ENCODE peak calls at places on chromosomes 4 and X, in eight cellular contexts. K is PC-9, W is uterus, E is BJ, R is H1, C is IMR-90, O is suprapubic skin, S is esophagus muscularis mucosa. V is an unnamed sample.

GRCh38 chr4:47837582-47838294 is at the start of gene CORIN:
- DNase-seq in K (no peak), C (no peak), S (no peak), E (no peak), R (no peak), W (peak), O (peak), V (no peak)

GRCh38 chr4:122921971-122922876 is at the start of gene NUDT6:
- DNase-seq in C (peak), O (peak), S (peak), R (peak), K (peak), W (peak), E (no peak), V (peak)

GRCh38 chrX:138748480-138748879 is 37.0 kb upstream of the FGF13 start:
- DNase-seq in K (no peak), S (no peak), E (no peak), C (peak), W (no peak), O (no peak), R (no peak), V (no peak)

GRCh38 chrX:23952984-23953907 is 45.4 kb downstream of the CXorf58 start:
- DNase-seq in O (no peak), E (no peak), C (no peak), W (no peak), S (no peak), K (no peak), R (no peak), V (no peak)

GRCh38 chr4:81538712-81539432 is 67.2 kb upstream of the RASGEF1B start:
- DNase-seq in S (no peak), K (no peak), O (no peak), R (no peak), W (no peak), C (no peak), E (no peak), V (no peak)

GRCh38 chrX:2451456-2452316 is 49.1 kb downstream of the DHRSX start:
- DNase-seq in E (no peak), K (no peak), S (no peak), C (peak), O (no peak), W (no peak), R (peak), V (no peak)

GRCh38 chrX:123072686-123073385 is 111.2 kb upstream of the GRIA3 start:
- DNase-seq in C (no peak), O (no peak), R (no peak), K (no peak), E (no peak), W (no peak), S (no peak), V (no peak)

GRCh38 chrX:150870487-150871340 is 27.8 kb downstream of the CD99L2 start:
- DNase-seq in O (no peak), S (no peak), K (no peak), C (peak), R (no peak), W (no peak), E (no peak), V (no peak)

GRCh38 chrX:150680974-150681373 is 12.2 kb upstream of the MTMR1 start:
- DNase-seq in W (no peak), E (no peak), O (no peak), S (no peak), R (no peak), C (peak), K (peak), V (no peak)

GRCh38 chr4:100257567-100257966 is 67.3 kb upstream of the DDIT4L start:
- DNase-seq in R (no peak), O (no peak), E (no peak), S (no peak), C (peak), W (no peak), K (peak), V (no peak)

GRCh38 chr4:109590841-109591357 is 30.9 kb downstream of the MCUB start:
- DNase-seq in E (no peak), O (no peak), R (no peak), C (no peak), K (no peak), S (no peak), W (no peak), V (no peak)

GRCh38 chr4:80201326-80202151 is 4.2 kb downstream of the PRDM8 start:
- DNase-seq in C (peak), O (no peak), S (no peak), E (no peak), W (peak), R (peak), K (no peak), V (no peak)

GRCh38 chr4:38149472-38149871 is 189.3 kb downstream of the PTTG2 start:
- DNase-seq in K (no peak), C (no peak), W (no peak), E (no peak), O (no peak), S (no peak), R (no peak), V (no peak)

DNA sequence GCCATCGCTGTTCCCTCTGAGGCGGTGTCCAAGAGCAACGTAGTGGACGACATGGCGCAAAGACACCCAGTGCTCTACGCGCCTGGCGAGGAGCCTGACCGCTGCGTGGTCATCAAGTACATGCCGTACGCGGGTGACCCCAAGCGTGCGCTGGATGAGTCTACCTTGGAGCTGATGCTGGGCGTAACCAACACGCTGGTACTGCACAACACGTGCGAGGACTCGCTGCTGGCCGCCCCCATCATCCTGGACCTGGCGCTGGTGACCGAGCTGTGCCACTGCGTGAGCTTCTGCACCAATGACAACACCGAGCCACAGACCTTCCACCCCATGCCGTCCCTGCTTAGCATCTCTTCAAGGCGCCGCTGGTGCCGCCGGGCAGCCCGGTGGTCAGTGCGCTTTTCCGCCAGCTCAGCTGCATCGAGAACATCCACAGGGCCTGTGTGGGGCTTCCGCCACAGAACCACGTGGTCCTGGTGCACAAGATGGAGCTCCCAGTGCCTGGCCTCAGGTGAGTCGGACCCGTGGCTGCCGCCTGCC is 129.0 kb downstream of the ANAPC4 start:
- DNase-seq in K (no peak), R (no peak), E (no peak), C (no peak), O (no peak), W (no peak), S (no peak), V (no peak)
- H3K4me3 ChIP-seq in K (no peak), R (no peak), E (no peak), C (no peak), O (no peak), W (no peak), S (no peak), V (no peak)

GRCh38 chrX:154402622-154403127 is 4.5 kb downstream of the RPL10 start:
- DNase-seq in E (no peak), K (no peak), C (no peak), W (no peak), S (no peak), R (peak), O (no peak), V (no peak)

GRCh38 chrX:154403858-154404257 is 5.2 kb downstream of the DNASE1L1 start:
- DNase-seq in W (no peak), R (no peak), K (no peak), C (no peak), S (no peak), O (no peak), E (no peak), V (no peak)

GRCh38 chrX:154401918-154402621 is 3.9 kb downstream of the RPL10 start:
- DNase-seq in S (no peak), O (no peak), K (peak), W (no peak), R (no peak), C (peak), E (no peak), V (no peak)

GRCh38 chrX:154404625-154405192 is 4.3 kb downstream of the DNASE1L1 start:
- DNase-seq in S (no peak), W (no peak), K (no peak), R (no peak), O (no peak), E (no peak), C (no peak), V (no peak)

GRCh38 chrX:154403192-154403591 is 5.0 kb downstream of the RPL10 start:
- DNase-seq in O (no peak), W (no peak), E (no peak), C (no peak), R (no peak), K (no peak), S (no peak), V (no peak)
- H3K4me3 ChIP-seq in O (no peak), W (no peak), E (no peak), C (no peak), R (no peak), K (no peak), S (no peak), V (no peak)

DNA sequence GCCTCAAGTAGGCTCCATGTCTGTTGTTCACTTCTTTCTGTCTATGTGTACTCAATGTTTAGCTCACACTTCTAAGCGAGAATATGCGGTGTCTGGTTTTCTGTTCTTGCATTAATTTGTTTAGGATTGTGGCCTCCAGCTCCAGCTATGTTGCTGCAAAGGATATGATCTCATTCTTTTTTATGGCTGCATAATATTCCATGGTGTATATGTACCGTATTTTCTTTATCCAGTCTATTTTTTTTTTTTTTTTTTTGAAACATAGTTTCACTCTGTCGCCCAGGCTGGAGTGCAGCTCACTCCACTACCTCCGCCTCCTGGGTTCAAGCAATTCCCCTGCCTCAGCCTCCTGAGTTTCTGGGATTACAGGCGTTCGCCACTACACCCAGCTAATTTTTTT is 5.7 kb upstream of the TMEM150C start:
- DNase-seq in S (no peak), O (no peak), C (no peak), E (no peak), W (no peak), K (no peak), R (no peak), V (no peak)
- H3K4me3 ChIP-seq in S (no peak), O (no peak), C (no peak), E (no peak), W (no peak), K (no peak), R (no peak), V (no peak)

GRCh38 chr4:133145241-133145640 is 3.9 kb upstream of the PCDH10 start:
- DNase-seq in K (no peak), S (no peak), C (no peak), O (no peak), R (no peak), W (no peak), E (no peak), V (no peak)

GRCh38 chr4:133146574-133147198 is 2.4 kb upstream of the PCDH10 start:
- DNase-seq in C (peak), S (no peak), W (peak), E (no peak), R (peak), O (peak), K (peak), V (no peak)

GRCh38 chr4:133147365-133147821 is 1.7 kb upstream of the PCDH10 start:
- DNase-seq in W (no peak), E (no peak), R (peak), C (no peak), S (no peak), K (no peak), O (peak), V (no peak)

GRCh38 chr4:133145758-133146157 is 3.3 kb upstream of the PCDH10 start:
- DNase-seq in C (no peak), S (no peak), R (no peak), O (no peak), W (no peak), K (no peak), E (no peak), V (no peak)

DNA sequence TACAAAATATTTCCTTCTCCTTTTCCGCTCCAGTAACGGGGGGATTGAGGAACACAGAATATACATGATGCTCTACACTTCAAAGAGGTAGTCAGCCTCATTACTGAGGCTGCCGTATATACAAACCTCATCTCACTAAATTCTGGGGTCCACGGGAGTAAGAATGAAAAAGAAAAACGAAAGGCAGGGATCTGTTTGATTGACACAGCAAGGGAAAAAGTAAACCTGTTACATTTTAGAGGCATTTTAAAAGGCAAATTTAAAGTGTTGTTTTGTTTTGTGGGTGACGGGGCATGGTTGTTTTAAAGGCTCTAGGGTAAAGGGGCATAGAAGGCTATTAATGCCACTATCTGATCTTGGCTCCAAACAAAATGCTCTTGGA is 2.9 kb upstream of the PCDH10 start:
- DNase-seq in C (no peak), E (no peak), O (no peak), S (no peak), W (no peak), R (no peak), K (no peak), V (no peak)
- H3K4me3 ChIP-seq in C (no peak), E (peak), O (peak), S (peak), W (no peak), R (peak), K (no peak), V (no peak)

GRCh38 chrX:56813318-56813837 is 84.3 kb downstream of the NBDY start:
- DNase-seq in S (no peak), E (no peak), R (no peak), C (peak), W (no peak), O (no peak), K (peak), V (peak)
- H3K4me3 ChIP-seq in S (no peak), E (no peak), R (no peak), C (no peak), W (no peak), O (peak), K (no peak), V (no peak)